ENCODE peak calls at places on chromosomes 1 and 21, in seven cellular contexts. Q is K562, I is HCT116, L is SK-N-SH, G is GM12878, C is HepG2, S is H1. T is an unnamed sample.

GRCh38 chr21:24217141-24217540 is 1390.1 kb downstream of the MRPL39 start:
- DNase-seq in S (no peak), G (no peak), C (no peak), L (no peak), Q (no peak), I (no peak), T (no peak)

GRCh38 chr1:107318932-107319331 is 178.1 kb downstream of the NTNG1 start:
- DNase-seq in L (no peak), Q (no peak), G (no peak), I (no peak), C (no peak), S (no peak), T (no peak)

GRCh38 chr21:34724131-34724856 is 55.5 kb downstream of the CLIC6 start:
- DNase-seq in I (no peak), S (no peak), L (no peak), G (no peak), Q (no peak), C (no peak), T (no peak)

GRCh38 chr1:92575123-92575522 is 88.4 kb upstream of the GFI1 start:
- DNase-seq in C (no peak), L (no peak), I (no peak), S (no peak), Q (no peak), G (no peak), T (no peak)

GRCh38 chr1:91831132-91831930 is 54.6 kb downstream of the TGFBR3 start:
- DNase-seq in C (no peak), I (no peak), S (no peak), L (no peak), Q (no peak), G (no peak), T (no peak)

GRCh38 chr1:19882111-19883071 is at the start of gene OTUD3:
- DNase-seq in G (peak; percentile 84), C (peak; percentile 97), S (peak; percentile 89), L (peak; percentile 97), Q (peak; percentile 99), I (peak; percentile 96), T (peak; percentile 91)

GRCh38 chr1:211326528-211327340 is at the start of gene TRAF5:
- DNase-seq in I (no peak), G (no peak), S (no peak), C (no peak), Q (peak; percentile 80), L (peak; percentile 89), T (peak; percentile 39)

GRCh38 chr1:224558904-224559303 is 57.2 kb upstream of the CNIH3 start:
- DNase-seq in G (no peak), S (no peak), I (no peak), Q (no peak), C (no peak), L (no peak), T (no peak)

GRCh38 chr1:27503961-27504587 is 14.1 kb upstream of the WASF2 start:
- DNase-seq in L (no peak), I (no peak), G (no peak), Q (no peak), S (no peak), C (no peak), T (no peak)

GRCh38 chr1:52424238-52424637 is 19.8 kb downstream of the PRPF38A start:
- DNase-seq in S (no peak), L (no peak), G (no peak), Q (no peak), I (no peak), C (no peak), T (no peak)

GRCh38 chr1:89633745-89634625 is 1.1 kb downstream of the LRRC8C start:
- DNase-seq in Q (peak; percentile 18), S (no peak), L (peak; percentile 39), G (no peak), C (no peak), I (no peak), T (no peak)

GRCh38 chr1:25816112-25816718 is 3.5 kb upstream of the MTFR1L start:
- DNase-seq in Q (no peak), G (no peak), L (no peak), C (no peak), S (no peak), I (no peak), T (no peak)

GRCh38 chr1:185681034-185681633 is 53.1 kb upstream of the HMCN1 start:
- DNase-seq in Q (no peak), C (peak; percentile 50), L (peak; percentile 17), G (peak; percentile 21), S (no peak), I (peak; percentile 45), T (peak; percentile 56)

GRCh38 chr1:54571803-54572202 is 23.8 kb downstream of the ACOT11 start:
- DNase-seq in S (no peak), G (no peak), C (no peak), I (no peak), Q (no peak), L (peak; percentile 48), T (peak; percentile 57)

GRCh38 chr1:147238053-147238902 is 4.2 kb upstream of the CHD1L start:
- DNase-seq in G (no peak), C (peak; percentile 96), I (no peak), S (no peak), Q (no peak), L (no peak), T (no peak)

GRCh38 chr1:9289724-9290493 is 2.8 kb upstream of the SPSB1 start:
- DNase-seq in I (no peak), C (peak; percentile 68), L (no peak), S (no peak), G (no peak), Q (no peak), T (no peak)

GRCh38 chr1:25927541-25928265 is 21.5 kb upstream of the STMN1 start:
- DNase-seq in I (no peak), C (no peak), Q (no peak), L (peak; percentile 74), S (no peak), G (no peak), T (no peak)

GRCh38 chr1:41840592-41841246 is 78.0 kb downstream of the HIVEP3 start:
- DNase-seq in S (no peak), G (no peak), I (peak; percentile 78), Q (no peak), C (no peak), L (peak; percentile 11), T (no peak)

GRCh38 chr1:153547560-153548551 is 1.2 kb downstream of the S100A3 start:
- DNase-seq in G (no peak), L (no peak), Q (no peak), C (no peak), I (no peak), S (no peak), T (no peak)
- H3K4me1 ChIP-seq in G (peaks cover 15% of the 10 kb centered on the region), L (peaks cover 58% of the 10 kb centered on the region), Q (peaks cover 67% of the 10 kb centered on the region), C (peaks cover 97% of the 10 kb centered on the region), I (peaks cover 95% of the 10 kb centered on the region), S (peaks cover 4% of the 10 kb centered on the region), T (peaks cover 45% of the 10 kb centered on the region)

GRCh38 chr1:12163210-12163609 is 3.6 kb upstream of the TNFRSF1B start:
- DNase-seq in I (no peak), G (no peak), S (no peak), Q (no peak), L (no peak), C (no peak), T (no peak)

GRCh38 chr1:12159826-12160225 is 7.0 kb upstream of the TNFRSF1B start:
- DNase-seq in S (no peak), L (no peak), I (peak; percentile 47), G (no peak), C (no peak), Q (no peak), T (no peak)

GRCh38 chr1:12161324-12161661 is 5.5 kb upstream of the TNFRSF1B start:
- DNase-seq in S (no peak), L (no peak), C (no peak), I (no peak), Q (no peak), G (no peak), T (no peak)

GRCh38 chr1:12162459-12163137 is 4.2 kb upstream of the TNFRSF1B start:
- DNase-seq in G (no peak), C (no peak), Q (no peak), L (no peak), I (no peak), S (no peak), T (no peak)

GRCh38 chr1:12161662-12162458 is 4.9 kb upstream of the TNFRSF1B start:
- DNase-seq in I (peak; percentile 82), C (no peak), Q (peak; percentile 93), G (peak; percentile 88), S (peak; percentile 23), L (no peak), T (no peak)
- H3K9ac ChIP-seq in I (peak overlapping the region; percentile 51), C (no peak overlapping the region), Q (peak overlapping the region; percentile 73), G (peak overlapping the region; percentile 52), S (no peak overlapping the region), L (no peak overlapping the region), T (no peak overlapping the region)

GRCh38 chr21:45981641-45982255 is at the start of gene COL6A1:
- DNase-seq in C (no peak), I (no peak), S (no peak), G (no peak), L (peak; percentile 96), Q (peak; percentile 90), T (no peak)
- TF ChIP-seq YY1 in C (no peak), I (no peak), S (no peak), G (no peak), L (no peak), Q (no peak), T (no peak)

GRCh38 chr1:23110391-23110790 is 58.3 kb downstream of the LUZP1 start:
- DNase-seq in L (no peak), I (no peak), S (no peak), C (no peak), Q (no peak), G (no peak), T (no peak)

GRCh38 chr1:23103001-23103879 is 65.4 kb downstream of the LUZP1 start:
- DNase-seq in L (no peak), S (no peak), I (peak; percentile 31), C (no peak), Q (peak; percentile 47), G (no peak), T (no peak)

GRCh38 chr1:23114424-23115079 is 54.1 kb downstream of the LUZP1 start:
- DNase-seq in C (no peak), Q (no peak), G (no peak), S (no peak), L (no peak), I (no peak), T (no peak)

GRCh38 chr1:23111600-23112535 is 56.8 kb downstream of the LUZP1 start:
- DNase-seq in I (no peak), C (no peak), L (no peak), S (no peak), Q (no peak), G (no peak), T (no peak)

GRCh38 chr1:23108918-23109533 is 59.6 kb downstream of the LUZP1 start:
- DNase-seq in C (peak; percentile 33), G (no peak), I (peak; percentile 60), S (no peak), Q (no peak), L (no peak), T (no peak)
- H3K4me1 ChIP-seq in C (peaks cover 50% of the 10 kb centered on the region), G (peaks cover 20% of the 10 kb centered on the region), I (peaks cover 52% of the 10 kb centered on the region), S (no peaks in the 10 kb centered on the region), Q (peaks cover 22% of the 10 kb centered on the region), L (peaks cover 5% of the 10 kb centered on the region), T (no peaks in the 10 kb centered on the region)

DNA sequence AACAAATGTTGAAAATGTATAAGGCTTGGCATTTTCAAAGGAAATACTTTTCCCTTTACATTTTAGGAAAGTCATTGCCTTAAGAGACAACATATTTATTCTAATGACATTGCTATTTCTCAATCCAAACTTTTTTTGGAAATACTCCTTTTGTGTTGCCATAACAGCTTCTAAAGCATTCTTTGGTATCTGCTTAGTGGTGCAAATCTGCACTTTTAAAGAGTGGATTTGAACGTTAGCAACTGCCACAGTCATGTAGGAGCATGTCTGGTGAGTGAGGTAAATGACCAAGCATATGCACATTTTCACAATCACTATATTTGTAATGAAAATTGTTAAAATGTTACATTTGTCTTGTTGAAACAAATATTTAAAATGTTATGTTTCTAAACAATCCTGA is 124.4 kb upstream of the GORAB start:
- DNase-seq in C (no peak), L (no peak), G (no peak), I (no peak), Q (no peak), S (no peak), T (no peak)
- H3K9ac ChIP-seq in C (no peak overlapping the region), L (no peak overlapping the region), G (no peak overlapping the region), I (no peak overlapping the region), Q (no peak overlapping the region), S (no peak overlapping the region), T (no peak overlapping the region)

T was measured in NT2/D1.